ENCODE peak calls at places on chromosomes 5 and 9, in six cellular contexts. One of them, this sample, is unnamed. For H3K4me1, the result is how much of the 10 kb centered on the place peaks cover.

GRCh38 chr9:137064027-137064879 is 6.1 kb downstream of the SAPCD2 start:
- DNase-seq in left ventricle myocardium inferior: peak
- DNase-seq in iPS DF 6.9: no peak
- DNase-seq in kidney: no peak
- DNase-seq in GM23338: peak
- DNase-seq in right cardiac atrium: peak
- DNase-seq in this sample: no peak

GRCh38 chr9:68983008-68983411 is 30.9 kb downstream of the PRKACG start:
- DNase-seq in left ventricle myocardium inferior: no peak
- DNase-seq in iPS DF 6.9: no peak
- DNase-seq in kidney: no peak
- DNase-seq in GM23338: no peak
- DNase-seq in right cardiac atrium: no peak
- DNase-seq in this sample: no peak

GRCh38 chr9:120619751-120620655 is 40.0 kb upstream of the CDK5RAP2 start:
- DNase-seq in left ventricle myocardium inferior: no peak
- DNase-seq in iPS DF 6.9: peak
- DNase-seq in kidney: no peak
- DNase-seq in GM23338: peak
- DNase-seq in right cardiac atrium: no peak
- DNase-seq in this sample: no peak

GRCh38 chr9:109574061-109574882 is 76.2 kb upstream of the PTPN3 start:
- DNase-seq in left ventricle myocardium inferior: no peak
- DNase-seq in iPS DF 6.9: no peak
- DNase-seq in kidney: no peak
- DNase-seq in GM23338: peak
- DNase-seq in right cardiac atrium: no peak
- DNase-seq in this sample: no peak

GRCh38 chr5:56244676-56245075 is 11.5 kb upstream of the ANKRD55 start:
- DNase-seq in left ventricle myocardium inferior: no peak
- DNase-seq in iPS DF 6.9: no peak
- DNase-seq in kidney: no peak
- DNase-seq in GM23338: no peak
- DNase-seq in right cardiac atrium: no peak
- DNase-seq in this sample: no peak

GRCh38 chr9:94212091-94212490 is 47.0 kb upstream of the ZNF169 start:
- DNase-seq in left ventricle myocardium inferior: no peak
- DNase-seq in iPS DF 6.9: no peak
- DNase-seq in kidney: no peak
- DNase-seq in GM23338: no peak
- DNase-seq in right cardiac atrium: no peak
- DNase-seq in this sample: no peak

GRCh38 chr9:110180713-110181434 is 27.1 kb downstream of the C9orf152 start:
- DNase-seq in left ventricle myocardium inferior: no peak
- DNase-seq in iPS DF 6.9: no peak
- DNase-seq in kidney: no peak
- DNase-seq in GM23338: peak
- DNase-seq in right cardiac atrium: no peak
- DNase-seq in this sample: peak

GRCh38 chr5:174571662-174572397 is 152.6 kb upstream of the MSX2 start:
- DNase-seq in left ventricle myocardium inferior: peak
- DNase-seq in iPS DF 6.9: no peak
- DNase-seq in kidney: no peak
- DNase-seq in GM23338: peak
- DNase-seq in right cardiac atrium: peak
- DNase-seq in this sample: no peak

GRCh38 chr5:10374032-10374431 is 20.5 kb downstream of the MARCHF6 start:
- DNase-seq in left ventricle myocardium inferior: no peak
- DNase-seq in iPS DF 6.9: no peak
- DNase-seq in kidney: no peak
- DNase-seq in GM23338: no peak
- DNase-seq in right cardiac atrium: no peak
- DNase-seq in this sample: no peak

GRCh38 chr5:55413644-55414043 is 105.9 kb downstream of the MTREX start:
- DNase-seq in left ventricle myocardium inferior: no peak
- DNase-seq in iPS DF 6.9: no peak
- DNase-seq in kidney: no peak
- DNase-seq in GM23338: no peak
- DNase-seq in right cardiac atrium: no peak
- DNase-seq in this sample: no peak

GRCh38 chr9:133737774-133738038 is 446 bp downstream of the SARDH start:
- DNase-seq in left ventricle myocardium inferior: no peak
- DNase-seq in iPS DF 6.9: no peak
- DNase-seq in kidney: no peak
- DNase-seq in GM23338: no peak
- DNase-seq in right cardiac atrium: no peak
- DNase-seq in this sample: no peak

GRCh38 chr9:88852794-88853193 is 138.5 kb upstream of the S1PR3 start:
- DNase-seq in left ventricle myocardium inferior: peak
- DNase-seq in iPS DF 6.9: no peak
- DNase-seq in kidney: no peak
- DNase-seq in GM23338: peak
- DNase-seq in right cardiac atrium: no peak
- DNase-seq in this sample: no peak

GRCh38 chr9:136018257-136019031 is 57.3 kb upstream of the UBAC1 start:
- DNase-seq in left ventricle myocardium inferior: peak
- DNase-seq in iPS DF 6.9: no peak
- DNase-seq in kidney: peak
- DNase-seq in GM23338: no peak
- DNase-seq in right cardiac atrium: peak
- DNase-seq in this sample: no peak

GRCh38 chr5:102901821-102902448 is 146.8 kb downstream of the PAM start:
- DNase-seq in left ventricle myocardium inferior: no peak
- DNase-seq in iPS DF 6.9: no peak
- DNase-seq in kidney: no peak
- DNase-seq in GM23338: no peak
- DNase-seq in right cardiac atrium: no peak
- DNase-seq in this sample: no peak

GRCh38 chr9:87510251-87510683 is 12.6 kb downstream of the DAPK1 start:
- DNase-seq in left ventricle myocardium inferior: no peak
- DNase-seq in iPS DF 6.9: no peak
- DNase-seq in kidney: no peak
- DNase-seq in GM23338: no peak
- DNase-seq in right cardiac atrium: no peak
- DNase-seq in this sample: no peak

GRCh38 chr9:128393971-128394370 is 22.8 kb downstream of the URM1 start:
- DNase-seq in left ventricle myocardium inferior: no peak
- DNase-seq in iPS DF 6.9: no peak
- DNase-seq in kidney: no peak
- DNase-seq in GM23338: no peak
- DNase-seq in right cardiac atrium: no peak
- DNase-seq in this sample: no peak
- H3K4me3 ChIP-seq in left ventricle myocardium inferior: no peak
- H3K4me3 ChIP-seq in iPS DF 6.9: no peak
- H3K4me3 ChIP-seq in kidney: no peak
- H3K4me3 ChIP-seq in GM23338: peak
- H3K4me3 ChIP-seq in right cardiac atrium: no peak
- H3K4me3 ChIP-seq in this sample: no peak

GRCh38 chr9:25205285-25205684 is 473.0 kb downstream of the TUSC1 start:
- DNase-seq in left ventricle myocardium inferior: no peak
- DNase-seq in iPS DF 6.9: no peak
- DNase-seq in kidney: no peak
- DNase-seq in GM23338: peak
- DNase-seq in right cardiac atrium: no peak
- DNase-seq in this sample: no peak
- H3K27ac ChIP-seq in left ventricle myocardium inferior: no peak
- H3K27ac ChIP-seq in iPS DF 6.9: no peak
- H3K27ac ChIP-seq in kidney: no peak
- H3K27ac ChIP-seq in GM23338: peak
- H3K27ac ChIP-seq in right cardiac atrium: no peak
- H3K27ac ChIP-seq in this sample: no peak

DNA sequence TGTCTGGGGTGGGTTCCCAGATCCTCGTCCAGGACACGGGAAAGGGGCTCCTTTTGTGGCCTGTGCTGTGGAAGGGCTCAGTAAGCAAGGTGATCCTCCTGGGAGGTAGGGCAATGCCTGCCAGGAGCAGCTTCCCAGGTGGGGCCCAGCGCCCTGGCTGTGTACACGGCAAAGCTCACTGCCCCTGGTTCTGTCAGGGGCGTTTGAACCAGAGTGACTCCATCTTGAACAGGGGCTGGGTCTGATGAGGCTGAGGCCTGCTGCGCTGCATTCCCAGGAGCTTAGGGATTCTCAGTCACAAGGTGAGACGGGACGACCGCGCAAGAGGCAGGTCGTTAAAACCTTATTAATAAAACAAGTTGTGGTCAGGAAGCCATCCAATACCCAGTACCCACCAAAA is 19.9 kb upstream of the SLC12A7 start:
- DNase-seq in left ventricle myocardium inferior: no peak
- DNase-seq in iPS DF 6.9: no peak
- DNase-seq in kidney: no peak
- DNase-seq in GM23338: no peak
- DNase-seq in right cardiac atrium: peak
- DNase-seq in this sample: no peak
- H3K4me1 ChIP-seq in left ventricle myocardium inferior: half or more
- H3K4me1 ChIP-seq in iPS DF 6.9: under half
- H3K4me1 ChIP-seq in kidney: under half
- H3K4me1 ChIP-seq in GM23338: under half
- H3K4me1 ChIP-seq in right cardiac atrium: under half
- H3K4me1 ChIP-seq in this sample: under half

DNA sequence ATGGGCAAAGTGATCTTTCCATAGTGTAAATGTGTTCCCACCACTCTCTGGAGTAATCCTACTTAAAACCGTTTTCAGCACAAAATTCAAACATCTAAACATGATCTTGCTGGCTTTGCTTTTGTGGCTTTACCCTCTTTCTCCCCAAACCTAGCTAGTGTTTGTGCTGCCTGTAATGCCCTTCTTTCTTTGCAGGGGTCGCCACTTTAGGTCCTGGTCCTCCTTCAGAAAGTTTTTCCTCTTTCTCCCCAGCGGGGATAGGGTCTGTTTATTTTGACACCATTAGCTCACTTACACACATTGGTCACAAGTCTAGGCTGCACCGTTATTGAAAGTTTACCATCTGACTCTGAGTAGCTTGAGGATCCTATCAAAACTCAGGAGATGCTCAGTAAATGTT is 736 bp upstream of the HSD17B4 start:
- DNase-seq in left ventricle myocardium inferior: no peak
- DNase-seq in iPS DF 6.9: no peak
- DNase-seq in kidney: no peak
- DNase-seq in GM23338: peak
- DNase-seq in right cardiac atrium: no peak
- DNase-seq in this sample: no peak
- H3K4me3 ChIP-seq in left ventricle myocardium inferior: no peak
- H3K4me3 ChIP-seq in iPS DF 6.9: no peak
- H3K4me3 ChIP-seq in kidney: no peak
- H3K4me3 ChIP-seq in GM23338: peak
- H3K4me3 ChIP-seq in right cardiac atrium: no peak
- H3K4me3 ChIP-seq in this sample: no peak

DNA sequence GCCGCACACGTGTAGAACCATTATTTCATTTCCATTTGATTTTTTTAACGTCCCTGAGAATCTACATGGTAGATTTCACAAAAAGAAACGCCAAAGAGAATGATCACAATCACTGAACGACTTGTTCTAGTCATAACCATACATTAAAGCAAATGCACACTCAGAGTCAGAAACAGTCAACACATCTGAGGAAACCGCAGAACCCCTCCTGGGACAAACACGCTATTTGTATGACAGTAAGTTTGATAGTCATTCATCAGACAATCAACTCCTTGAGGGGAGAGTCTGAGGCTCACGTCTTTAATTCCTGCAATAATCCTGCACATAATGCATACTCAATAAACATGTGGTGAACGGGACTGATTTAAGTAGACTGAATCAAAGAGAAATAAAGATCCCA is 129.2 kb downstream of the MED27 start:
- DNase-seq in left ventricle myocardium inferior: no peak
- DNase-seq in iPS DF 6.9: no peak
- DNase-seq in kidney: no peak
- DNase-seq in GM23338: no peak
- DNase-seq in right cardiac atrium: no peak
- DNase-seq in this sample: no peak
- H3K27ac ChIP-seq in left ventricle myocardium inferior: no peak
- H3K27ac ChIP-seq in iPS DF 6.9: no peak
- H3K27ac ChIP-seq in kidney: no peak
- H3K27ac ChIP-seq in GM23338: no peak
- H3K27ac ChIP-seq in right cardiac atrium: no peak
- H3K27ac ChIP-seq in this sample: no peak

GRCh38 chr9:70390922-70391321 is 23.5 kb downstream of the KLF9 start:
- DNase-seq in left ventricle myocardium inferior: no peak
- DNase-seq in iPS DF 6.9: no peak
- DNase-seq in kidney: no peak
- DNase-seq in GM23338: no peak
- DNase-seq in right cardiac atrium: no peak
- DNase-seq in this sample: no peak
- H3K4me1 ChIP-seq in left ventricle myocardium inferior: half or more
- H3K4me1 ChIP-seq in iPS DF 6.9: under half
- H3K4me1 ChIP-seq in kidney: under half
- H3K4me1 ChIP-seq in GM23338: under half
- H3K4me1 ChIP-seq in right cardiac atrium: under half
- H3K4me1 ChIP-seq in this sample: under half

GRCh38 chr5:25339541-25339940 is 694.8 kb upstream of the CDH10 start:
- DNase-seq in left ventricle myocardium inferior: no peak
- DNase-seq in iPS DF 6.9: no peak
- DNase-seq in kidney: no peak
- DNase-seq in GM23338: no peak
- DNase-seq in right cardiac atrium: no peak
- DNase-seq in this sample: no peak

GRCh38 chr5:25345240-25345771 is 700.5 kb upstream of the CDH10 start:
- DNase-seq in left ventricle myocardium inferior: no peak
- DNase-seq in iPS DF 6.9: no peak
- DNase-seq in kidney: no peak
- DNase-seq in GM23338: peak
- DNase-seq in right cardiac atrium: no peak
- DNase-seq in this sample: no peak
- H3K4me3 ChIP-seq in left ventricle myocardium inferior: no peak
- H3K4me3 ChIP-seq in iPS DF 6.9: no peak
- H3K4me3 ChIP-seq in kidney: no peak
- H3K4me3 ChIP-seq in GM23338: no peak
- H3K4me3 ChIP-seq in right cardiac atrium: no peak
- H3K4me3 ChIP-seq in this sample: no peak

DNA sequence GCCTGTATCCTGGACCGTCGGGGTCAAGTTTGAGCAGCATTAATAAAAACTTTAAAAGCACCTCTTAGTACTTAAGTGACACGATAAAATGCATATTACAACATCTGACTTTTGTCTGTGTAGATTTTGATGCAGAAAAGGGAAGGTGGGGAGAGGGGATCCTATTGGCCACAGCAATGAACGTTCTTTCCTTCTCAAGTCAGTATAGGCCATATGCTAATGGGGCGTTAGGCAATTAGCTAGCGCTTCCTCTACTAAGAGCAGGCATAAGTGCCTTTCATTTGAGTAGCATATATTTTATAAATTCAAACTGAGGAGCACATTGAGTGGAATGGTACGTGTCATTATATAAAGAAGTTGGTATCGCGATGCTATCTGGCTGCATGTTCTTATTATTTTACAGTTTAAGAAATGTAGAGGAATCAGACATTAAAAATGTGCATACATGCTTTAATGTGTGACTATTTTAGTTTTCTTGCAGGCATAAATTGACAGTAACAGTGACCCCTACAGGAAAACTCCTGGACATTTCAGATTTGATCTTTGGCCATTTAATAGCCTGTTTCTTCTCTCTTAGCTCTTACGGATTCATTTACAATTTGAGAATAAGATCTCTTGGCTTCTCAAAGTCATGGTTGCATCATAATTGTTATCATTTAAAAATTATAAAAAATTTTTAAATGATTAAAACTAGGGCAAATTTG is 1.1 kb upstream of the GNA14 start:
- DNase-seq in left ventricle myocardium inferior: no peak
- DNase-seq in iPS DF 6.9: no peak
- DNase-seq in kidney: no peak
- DNase-seq in GM23338: peak
- DNase-seq in right cardiac atrium: no peak
- DNase-seq in this sample: no peak
- H3K27ac ChIP-seq in left ventricle myocardium inferior: peak
- H3K27ac ChIP-seq in iPS DF 6.9: no peak
- H3K27ac ChIP-seq in kidney: peak
- H3K27ac ChIP-seq in GM23338: no peak
- H3K27ac ChIP-seq in right cardiac atrium: peak
- H3K27ac ChIP-seq in this sample: no peak

This sample was measured in aorta.